ENCODE peak calls at places on chromosomes 7 and 10, in five cellular contexts. J, O, R, P and V are unnamed samples.

GRCh38 chr7:133936074-133936473 is 191.1 kb upstream of the LRGUK start:
- DNase-seq in J (peak; percentile 77), P (no peak), R (no peak), O (peak; percentile 69), V (no peak)

GRCh38 chr10:31836569-31837406 is 91.8 kb downstream of the ARHGAP12 start:
- DNase-seq in J (peak; percentile 48), O (peak; percentile 48), P (peak; percentile 83), R (peak; percentile 38), V (peak; percentile 2)

GRCh38 chr10:112389147-112389822 is 15.4 kb downstream of the ACSL5 start:
- DNase-seq in O (peak; percentile 79), R (peak; percentile 30), J (peak; percentile 77), P (peak; percentile 94), V (no peak)

GRCh38 chr10:63573068-63573697 is 52.0 kb downstream of the REEP3 start:
- DNase-seq in O (peak; percentile 70), R (no peak), J (peak; percentile 87), P (no peak), V (no peak)

GRCh38 chr10:3429651-3430050 is 257.1 kb upstream of the PITRM1 start:
- DNase-seq in O (no peak), P (no peak), R (no peak), J (no peak), V (no peak)

GRCh38 chr7:2193575-2194305 is 39.0 kb downstream of the MAD1L1 start:
- DNase-seq in J (no peak), O (no peak), P (no peak), R (no peak), V (no peak)

GRCh38 chr10:3226960-3227724 is 54.6 kb upstream of the PITRM1 start:
- DNase-seq in J (peak; percentile 79), R (no peak), P (peak; percentile 69), O (peak; percentile 80), V (no peak)

GRCh38 chr7:18221377-18222290 is 194.0 kb upstream of the PRPS1L1 start:
- DNase-seq in O (no peak), R (no peak), P (no peak), J (peak; percentile 10), V (no peak)

GRCh38 chr7:4638781-4639575 is 43.1 kb upstream of the FOXK1 start:
- DNase-seq in J (no peak), O (peak; percentile 17), R (no peak), P (no peak), V (no peak)

GRCh38 chr10:79206300-79207095 is 137.7 kb downstream of the ZMIZ1 start:
- DNase-seq in J (no peak), O (no peak), R (no peak), P (no peak), V (no peak)

GRCh38 chr7:98286701-98287485 is 5.4 kb downstream of the BRI3 start:
- DNase-seq in R (peak; percentile 41), P (no peak), O (no peak), J (no peak), V (no peak)

GRCh38 chr7:98287486-98287959 is 6.0 kb downstream of the BRI3 start:
- DNase-seq in R (peak; percentile 92), P (peak; percentile 65), J (no peak), O (no peak), V (no peak)

GRCh38 chr7:98291717-98292116 is 10.2 kb downstream of the BRI3 start:
- DNase-seq in J (no peak), P (no peak), R (no peak), O (no peak), V (no peak)

GRCh38 chr7:98288064-98288823 is 6.8 kb downstream of the BRI3 start:
- DNase-seq in P (no peak), R (no peak), J (no peak), O (no peak), V (no peak)

GRCh38 chr7:98289333-98289875 is 7.9 kb downstream of the BRI3 start:
- DNase-seq in J (no peak), O (no peak), P (no peak), R (no peak), V (no peak)
- H4K8ac ChIP-seq in J (no peak overlapping the region), O (no peak overlapping the region), P (no peak overlapping the region), R (no peak overlapping the region), V (no peak overlapping the region)

DNA sequence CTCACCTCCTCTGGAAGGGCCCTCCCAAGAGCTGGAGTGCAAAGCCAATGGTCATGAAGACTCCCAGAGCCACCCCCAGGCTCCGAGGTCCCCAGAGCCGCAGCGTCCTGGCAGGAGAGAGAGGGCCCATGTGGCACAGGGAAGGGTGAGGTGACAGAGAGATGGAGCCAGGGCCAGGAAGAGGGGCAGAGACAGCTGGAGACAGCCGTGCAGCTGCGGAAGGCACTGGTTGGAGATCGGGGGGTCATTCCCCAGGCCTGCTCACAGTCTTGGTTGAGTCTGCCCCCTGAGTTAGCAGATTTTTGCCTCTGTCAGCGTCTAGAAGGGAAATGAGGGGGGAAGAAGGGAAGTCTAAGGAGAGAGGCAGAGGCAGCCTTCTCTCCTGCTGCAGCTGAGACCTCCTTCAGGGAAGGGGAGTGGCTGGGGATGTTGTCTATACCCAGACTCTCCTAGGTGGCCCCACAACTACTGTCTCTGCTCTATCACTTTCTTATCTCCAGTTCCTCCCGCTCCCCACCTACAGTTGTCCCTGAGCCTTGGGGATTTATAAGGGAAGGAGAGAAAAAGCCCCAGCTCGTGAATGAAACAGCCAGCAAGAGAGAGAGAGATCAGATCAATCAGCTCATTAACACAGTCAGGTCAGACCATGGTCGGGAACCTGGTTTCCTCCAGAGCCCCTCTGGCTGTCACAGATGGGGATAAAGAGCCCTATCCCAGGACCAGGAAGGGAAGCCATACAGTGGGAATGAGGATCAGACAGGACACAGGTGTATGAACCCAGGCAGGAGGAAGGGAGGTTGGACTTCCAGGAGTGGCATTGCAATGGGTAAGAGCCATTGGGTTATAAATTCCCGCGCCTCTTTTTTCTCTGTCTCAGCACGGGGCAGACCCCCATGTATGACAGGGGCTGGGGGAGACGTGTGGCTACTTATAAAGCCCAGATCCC is 1.2 kb downstream of the GAL3ST4 start:
- DNase-seq in R (no peak), J (no peak), O (no peak), P (peak; percentile 75), V (no peak)
- H3K27ac ChIP-seq in R (no peak overlapping the region), J (no peak overlapping the region), O (no peak overlapping the region), P (peak overlapping the region; percentile 32), V (no peak overlapping the region)

GRCh38 chr7:140902305-140902953 is 22.3 kb downstream of the BRAF start:
- DNase-seq in J (no peak), O (no peak), R (no peak), P (no peak), V (no peak)

GRCh38 chr7:140901946-140902304 is 22.8 kb downstream of the BRAF start:
- DNase-seq in R (no peak), P (no peak), O (no peak), J (no peak), V (no peak)

GRCh38 chr7:140898794-140899548 is 25.8 kb downstream of the BRAF start:
- DNase-seq in P (peak; percentile 3), R (no peak), J (peak; percentile 58), O (peak; percentile 17), V (no peak)

GRCh38 chr7:140896996-140897395 is 27.7 kb downstream of the BRAF start:
- DNase-seq in J (no peak), P (no peak), O (no peak), R (no peak), V (no peak)

GRCh38 chr7:140899883-140900282 is 24.8 kb downstream of the BRAF start:
- DNase-seq in P (peak; percentile 62), O (no peak), R (no peak), J (no peak), V (peak; percentile 20)
- H2AK5ac ChIP-seq in P (no peak overlapping the region), O (no peak overlapping the region), R (no peak overlapping the region), J (no peak overlapping the region), V (no peak overlapping the region)

DNA sequence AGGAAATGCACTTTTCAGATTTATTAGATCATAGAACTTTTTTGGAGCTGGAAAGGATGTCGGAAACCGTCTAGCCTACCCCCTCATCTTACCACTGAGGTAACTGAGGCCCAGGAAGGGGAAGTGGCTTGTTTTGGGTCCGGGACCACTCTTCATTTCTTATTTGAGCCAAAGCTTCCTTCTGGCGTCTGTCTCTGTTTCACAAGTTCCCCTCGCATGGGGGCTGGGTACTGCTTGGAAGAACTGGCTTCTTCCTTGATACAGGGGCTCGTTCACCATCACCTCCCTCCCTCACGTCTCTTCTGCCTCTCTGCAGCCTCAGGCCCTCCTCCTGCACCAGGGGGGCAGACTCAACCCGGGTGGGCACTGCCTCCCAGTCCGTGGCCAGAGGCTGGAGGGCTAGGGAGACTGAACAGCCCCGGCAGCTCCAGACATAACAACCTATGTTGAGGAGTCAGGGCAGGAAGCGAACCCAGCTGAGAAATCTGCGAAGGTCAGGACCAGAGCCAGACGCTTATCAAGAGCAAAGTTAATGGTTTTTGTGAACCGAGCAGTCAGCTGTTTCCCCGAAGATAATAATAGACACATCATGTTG is 12.9 kb downstream of the HTRA1 start:
- DNase-seq in O (peak; percentile 71), J (no peak), P (no peak), R (no peak), V (no peak)
- H4K8ac ChIP-seq in O (peak overlapping the region; percentile 83), J (no peak overlapping the region), P (no peak overlapping the region), R (no peak overlapping the region), V (no peak overlapping the region)

DNA sequence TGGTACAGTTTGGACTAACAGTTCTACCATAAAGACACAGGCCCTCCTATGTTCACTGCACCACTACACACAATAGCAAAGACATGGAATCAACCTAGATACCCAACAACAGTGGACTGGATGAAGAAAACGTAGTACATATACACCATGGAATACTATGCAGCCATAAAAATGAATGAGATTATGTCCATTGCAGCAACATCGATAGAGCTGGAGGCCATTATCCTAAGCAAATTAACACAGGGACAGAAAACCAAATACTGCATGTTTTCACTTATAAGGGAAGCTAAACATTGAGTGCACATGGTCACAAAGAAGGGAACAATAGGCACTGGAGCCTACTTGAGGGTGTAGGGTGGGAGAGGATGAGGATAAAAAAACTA is 75.0 kb downstream of the MEST start:
- DNase-seq in O (no peak), R (no peak), P (no peak), J (no peak), V (no peak)
- H3K27ac ChIP-seq in O (no peak overlapping the region), R (no peak overlapping the region), P (no peak overlapping the region), J (no peak overlapping the region), V (no peak overlapping the region)